ENCODE peak calls at places on chromosomes 4 and X, in four cellular contexts. X, G, J and T are unnamed samples.

GRCh38 chr4:100605144-100605543 is 87.3 kb upstream of the EMCN start:
- DNase-seq in X (no peak), G (no peak), J (no peak), T (no peak)

GRCh38 chr4:90328558-90328957 is 201.4 kb downstream of the CCSER1 start:
- DNase-seq in X (no peak), G (no peak), J (no peak), T (no peak)

GRCh38 chr4:55038176-55038890 is 87.1 kb downstream of the KDR start:
- DNase-seq in X (no peak), G (no peak), J (no peak), T (no peak)

GRCh38 chrX:86830685-86831084 is 682.4 kb downstream of the DACH2 start:
- DNase-seq in X (no peak), G (no peak), J (no peak), T (no peak)

GRCh38 chr4:118224239-118224829 is 128.5 kb downstream of the PRSS12 start:
- DNase-seq in X (no peak), G (no peak), J (no peak), T (no peak)

GRCh38 chr4:2273657-2274319 is 11.9 kb upstream of the MXD4 start:
- DNase-seq in X (no peak), G (no peak), J (no peak), T (no peak)

GRCh38 chr4:85603437-85604336 is 128.7 kb downstream of the ARHGAP24 start:
- DNase-seq in X (no peak), G (no peak), J (no peak), T (no peak)

GRCh38 chr4:164531336-164531735 is 222.6 kb upstream of the SMIM31 start:
- DNase-seq in X (no peak), G (no peak), J (no peak), T (no peak)

GRCh38 chr4:153204247-153205027 is at the start of gene TRIM2:
- DNase-seq in X (peak; percentile 80), G (peak; percentile 88), J (peak; percentile 62), T (no peak)

GRCh38 chr4:88927420-88927819 is 129.6 kb downstream of the FAM13A start:
- DNase-seq in X (no peak), G (no peak), J (no peak), T (no peak)

GRCh38 chr4:24794111-24794860 is 1.1 kb upstream of the SOD3 start:
- DNase-seq in X (peak; percentile 74), G (no peak), J (no peak), T (no peak)

GRCh38 chr4:113397114-113397701 is 347.8 kb downstream of the ANK2 start:
- DNase-seq in X (no peak), G (no peak), J (no peak), T (no peak)

GRCh38 chr4:2803624-2804448 is 11.0 kb downstream of the SH3BP2 start:
- DNase-seq in X (peak; percentile 83), G (no peak), J (no peak), T (peak; percentile 59)

GRCh38 chrX:8755116-8755515 is 23.2 kb upstream of the ANOS1 start:
- DNase-seq in X (no peak), G (no peak), J (no peak), T (no peak)

GRCh38 chr4:137533855-137534254 is 1.6 kb upstream of the PCDH18 start:
- DNase-seq in X (no peak), G (no peak), J (no peak), T (no peak)

GRCh38 chr4:141768954-141769353 is 132.6 kb downstream of the IL15 start:
- DNase-seq in X (no peak), G (no peak), J (no peak), T (no peak)

GRCh38 chr4:83716874-83717273 is 181.0 kb downstream of the GPAT3 start:
- DNase-seq in X (no peak), G (no peak), J (no peak), T (no peak)

GRCh38 chr4:123109129-123109528 is 186.7 kb upstream of the NUDT6 start:
- DNase-seq in X (no peak), G (no peak), J (no peak), T (no peak)

GRCh38 chr4:8241211-8241779 is 28.3 kb upstream of the HTRA3 start:
- DNase-seq in X (no peak), G (no peak), J (no peak), T (no peak)

GRCh38 chr4:139890810-139891209 is 225.2 kb downstream of the MGST2 start:
- DNase-seq in X (no peak), G (no peak), J (no peak), T (no peak)

GRCh38 chr4:139901516-139902327 is 236.1 kb downstream of the MGST2 start:
- DNase-seq in X (no peak), G (no peak), J (no peak), T (no peak)

GRCh38 chrX:16786791-16787735 is 797 bp downstream of the TXLNG start:
- DNase-seq in X (peak; percentile 67), G (no peak), J (no peak), T (no peak)

GRCh38 chr4:7867701-7868429 is 71.8 kb downstream of the AFAP1 start:
- DNase-seq in X (no peak), G (no peak), J (no peak), T (no peak)

GRCh38 chr4:89707467-89707866 is 129.5 kb downstream of the SNCA start:
- DNase-seq in X (no peak), G (no peak), J (no peak), T (no peak)

GRCh38 chr4:184357164-184357563 is 117.2 kb downstream of the IRF2 start:
- DNase-seq in X (no peak), G (no peak), J (no peak), T (no peak)

GRCh38 chr4:8347660-8348059 is 78.1 kb downstream of the HTRA3 start:
- DNase-seq in X (peak; percentile 41), G (no peak), J (no peak), T (no peak)

DNA sequence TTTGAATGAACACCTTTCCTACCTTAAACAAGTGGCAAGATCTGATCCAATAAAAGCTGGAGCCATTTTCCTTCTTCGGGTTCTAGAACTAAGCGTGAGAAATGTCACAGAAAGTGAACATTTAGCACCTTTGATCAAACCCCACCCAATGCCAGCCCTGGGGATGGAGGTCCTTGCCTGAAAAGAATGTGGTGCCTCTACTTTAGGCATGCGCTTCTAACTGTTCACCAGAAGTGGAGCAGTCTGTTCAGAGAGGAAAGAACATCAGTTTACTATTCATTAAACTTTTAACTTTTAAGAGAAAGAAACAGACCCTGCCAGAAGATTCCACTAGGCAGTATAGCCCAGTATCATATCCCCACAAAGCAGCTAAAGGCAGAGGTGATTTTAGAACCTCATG is 75.9 kb downstream of the INTS12 start:
- DNase-seq in X (no peak), G (no peak), J (no peak), T (no peak)
- TF ChIP-seq CTCF in X (no peak), G (no peak), J (no peak), T (no peak)

DNA sequence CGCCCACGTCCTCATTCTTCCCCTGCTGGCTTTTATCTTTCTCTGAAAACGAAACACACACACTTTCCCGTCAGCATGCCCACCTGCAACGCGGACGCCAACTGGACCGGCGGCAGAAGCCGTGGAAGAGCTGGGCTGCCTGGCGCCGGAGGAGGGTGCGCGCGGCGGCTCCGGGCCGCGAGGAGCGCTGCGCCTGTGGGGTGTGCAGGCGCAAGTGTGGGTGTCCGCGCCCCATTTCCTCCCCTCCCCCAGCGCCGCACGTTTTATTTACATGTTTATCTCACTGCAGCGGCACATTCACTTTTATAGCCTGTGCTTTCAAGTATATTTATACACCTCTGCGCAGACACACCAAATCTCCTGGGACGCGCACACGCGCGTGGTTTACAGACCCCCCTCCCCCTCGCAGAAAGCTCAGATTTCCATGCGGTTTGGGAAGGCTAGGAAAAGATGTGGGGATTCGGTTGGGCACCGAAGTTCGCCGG is 1.5 kb downstream of the PITX2 start:
- DNase-seq in X (no peak), G (no peak), J (no peak), T (no peak)
- H3K27ac ChIP-seq in X (no peak overlapping the region), G (no peak overlapping the region), J (no peak overlapping the region), T (no peak overlapping the region)

GRCh38 chrX:54788446-54788845 is 9.6 kb downstream of the ITIH6 start:
- DNase-seq in X (no peak), G (no peak), J (no peak), T (no peak)

GRCh38 chrX:54785901-54786300 is 12.2 kb downstream of the ITIH6 start:
- DNase-seq in X (no peak), G (peak; percentile 40), J (no peak), T (no peak)

DNA sequence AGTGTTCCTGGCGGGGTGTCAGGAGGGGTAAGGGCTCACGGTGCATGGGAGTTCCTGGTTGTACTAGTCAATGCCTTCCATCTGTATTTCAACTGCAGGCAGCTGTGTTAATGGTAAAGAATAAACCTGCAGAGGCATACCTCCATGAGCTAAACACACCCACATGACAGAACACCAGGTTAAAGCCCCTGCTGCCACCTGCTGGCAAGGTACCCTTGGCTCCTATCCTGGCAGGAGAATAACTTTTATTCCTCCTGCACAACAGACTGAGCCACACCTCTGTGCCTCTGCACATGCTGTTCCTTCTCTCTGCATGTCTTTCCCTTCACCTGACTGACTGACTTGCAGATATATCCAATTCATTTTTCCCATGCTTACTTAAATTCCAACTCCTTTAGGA is 11.1 kb downstream of the ITIH6 start:
- DNase-seq in X (no peak), G (peak; percentile 46), J (no peak), T (no peak)
- TF ChIP-seq CTCF in X (no peak), G (peak; percentile 59), J (peak; percentile 8), T (no peak)

GRCh38 chr4:38037627-38038026 is 77.4 kb downstream of the PTTG2 start:
- DNase-seq in X (no peak), G (no peak), J (no peak), T (no peak)
- H3K27ac ChIP-seq in X (no peak overlapping the region), G (no peak overlapping the region), J (no peak overlapping the region), T (no peak overlapping the region)

DNA sequence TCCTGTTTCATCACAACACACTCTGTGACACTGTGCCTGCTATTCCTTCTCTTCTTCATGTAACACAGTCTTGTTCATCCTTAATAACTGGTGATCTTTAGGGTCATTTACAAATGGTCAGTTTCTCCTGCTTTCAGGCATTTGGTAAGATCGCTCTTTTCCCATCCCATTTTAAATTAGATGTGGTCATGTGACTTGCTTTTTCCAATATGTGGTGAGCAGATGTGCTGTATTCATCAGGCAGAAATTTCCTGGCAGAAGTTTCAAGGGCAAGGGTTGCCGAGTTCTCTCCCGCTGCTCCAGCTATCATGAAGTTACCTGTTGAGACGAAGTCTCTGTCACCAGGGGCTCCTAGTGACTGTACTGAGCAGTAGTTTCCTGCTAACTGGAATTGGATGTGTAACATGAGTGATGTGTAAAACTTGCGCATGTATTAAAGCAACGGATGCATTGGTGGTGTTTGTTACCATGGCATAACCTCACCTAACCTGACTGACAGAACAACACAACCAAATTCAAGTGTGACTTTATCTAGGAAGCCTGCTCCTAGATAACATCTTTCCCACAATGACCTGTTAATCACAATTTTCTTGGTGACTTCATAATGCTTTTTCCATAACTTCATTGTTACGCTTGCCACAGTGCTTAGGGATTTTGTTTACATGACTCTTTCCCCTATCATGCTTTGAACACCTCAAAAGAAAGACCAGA is 29.5 kb upstream of the BMPR1B start:
- DNase-seq in X (no peak), G (no peak), J (no peak), T (no peak)
- TF ChIP-seq CTCF in X (no peak), G (no peak), J (no peak), T (no peak)

GRCh38 chr4:147335183-147335582 is 145.7 kb upstream of the EDNRA start:
- DNase-seq in X (no peak), G (no peak), J (no peak), T (no peak)

GRCh38 chr4:147339116-147339515 is 141.8 kb upstream of the EDNRA start:
- DNase-seq in X (no peak), G (no peak), J (no peak), T (no peak)

GRCh38 chr4:147332101-147332500 is 148.8 kb upstream of the EDNRA start:
- DNase-seq in X (no peak), G (no peak), J (no peak), T (no peak)

GRCh38 chr4:147336252-147336651 is 144.6 kb upstream of the EDNRA start:
- DNase-seq in X (no peak), G (no peak), J (no peak), T (no peak)

GRCh38 chr4:147334478-147334877 is 146.4 kb upstream of the EDNRA start:
- DNase-seq in X (no peak), G (no peak), J (no peak), T (no peak)
- H3K27ac ChIP-seq in X (no peak overlapping the region), G (no peak overlapping the region), J (no peak overlapping the region), T (no peak overlapping the region)